ENCODE peak calls at places on chromosomes 11 and 22, in seven cellular contexts. Z is IMR-90, S is H9, H is neuronal stem cell, N is mesendoderm, X is mesenchymal stem cell, I is trophoblast cell. O is an unnamed sample.

GRCh38 chr22:37500745-37501144 is 14.6 kb upstream of the MFNG start:
- DNase-seq in Z (no peak), I (no peak), H (no peak), N (no peak), S (no peak), X (no peak), O (no peak)

GRCh38 chr11:77503006-77503405 is 29.1 kb upstream of the PAK1 start:
- DNase-seq in X (no peak), S (no peak), Z (peak), N (no peak), I (no peak), H (no peak), O (no peak)

GRCh38 chr22:32999039-32999861 is 58.9 kb downstream of the SYN3 start:
- DNase-seq in Z (no peak), X (no peak), N (no peak), S (no peak), H (no peak), I (peak), O (peak)

GRCh38 chr11:108933630-108934029 is 268.8 kb downstream of the DDX10 start:
- DNase-seq in Z (peak), H (no peak), S (no peak), X (peak), N (no peak), I (peak), O (no peak)

GRCh38 chr11:130052556-130052955 is 17.1 kb upstream of the APLP2 start:
- DNase-seq in Z (no peak), X (no peak), I (no peak), H (no peak), S (no peak), N (no peak), O (no peak)

GRCh38 chr11:2576116-2576515 is 123.7 kb downstream of the KCNQ1OT1 start:
- DNase-seq in Z (no peak), X (no peak), I (no peak), S (peak), H (no peak), N (no peak), O (no peak)

GRCh38 chr11:32081129-32081641 is 9.7 kb upstream of the RCN1 start:
- DNase-seq in S (no peak), H (no peak), I (no peak), N (no peak), X (peak), Z (peak), O (no peak)

GRCh38 chr11:113728814-113729213 is 22.7 kb upstream of the TMPRSS5 start:
- DNase-seq in N (no peak), I (peak), X (no peak), S (no peak), Z (no peak), H (no peak), O (no peak)

GRCh38 chr11:45815747-45816146 is 10.8 kb downstream of the SLC35C1 start:
- DNase-seq in Z (peak), N (peak), I (peak), S (peak), H (no peak), X (peak), O (no peak)

GRCh38 chr11:10518123-10518522 is 22.9 kb downstream of the RNF141 start:
- DNase-seq in N (no peak), S (no peak), Z (peak), X (no peak), H (no peak), I (no peak), O (no peak)

GRCh38 chr22:29205260-29205597 is 467 bp upstream of the EMID1 start:
- DNase-seq in I (no peak), S (no peak), X (no peak), N (no peak), Z (no peak), H (no peak), O (no peak)

GRCh38 chr11:7648264-7648663 is 25.0 kb downstream of the CYB5R2 start:
- DNase-seq in H (no peak), Z (no peak), X (no peak), S (no peak), N (no peak), I (no peak), O (no peak)

GRCh38 chr11:23897453-23898289 is 599.2 kb upstream of the LUZP2 start:
- DNase-seq in Z (peak), S (no peak), I (peak), N (no peak), H (no peak), X (peak), O (no peak)

GRCh38 chr11:100863080-100863581 is 176.0 kb downstream of the ARHGAP42 start:
- DNase-seq in N (peak), H (peak), Z (peak), X (peak), I (no peak), S (no peak), O (no peak)

GRCh38 chr22:17917490-17917983 is 106.8 kb downstream of the MICAL3 start:
- DNase-seq in I (peak), N (no peak), Z (no peak), H (no peak), S (no peak), X (no peak), O (no peak)

GRCh38 chr11:2267306-2267861 is 3.0 kb downstream of the ASCL2 start:
- DNase-seq in N (no peak), X (no peak), S (no peak), Z (no peak), I (peak), H (no peak), O (no peak)

GRCh38 chr22:41976070-41976901 is 7.0 kb downstream of the SEPTIN3 start:
- DNase-seq in S (no peak), N (no peak), X (no peak), H (no peak), I (peak), Z (no peak), O (peak)

GRCh38 chr22:21041937-21042336 is 3.8 kb upstream of the LRRC74B start:
- DNase-seq in X (peak), Z (peak), S (no peak), H (no peak), I (no peak), N (no peak), O (no peak)

GRCh38 chr11:19648321-19648720 is 64.3 kb upstream of the NAV2 start:
- DNase-seq in X (peak), S (no peak), N (no peak), H (no peak), I (no peak), Z (no peak), O (no peak)
- H3K23ac ChIP-seq in X (no peak), S (no peak), N (no peak), H (no peak), I (no peak), Z (no peak), O (no peak)

GRCh38 chr22:50162391-50162956 is 8.1 kb upstream of the PANX2 start:
- DNase-seq in S (no peak), X (peak), H (no peak), N (no peak), Z (no peak), I (no peak), O (no peak)

GRCh38 chr22:50160947-50161346 is 9.6 kb upstream of the PANX2 start:
- DNase-seq in H (no peak), S (no peak), N (no peak), Z (no peak), X (no peak), I (no peak), O (no peak)

GRCh38 chr22:50153756-50154140 is 16.8 kb upstream of the PANX2 start:
- DNase-seq in Z (no peak), X (no peak), H (no peak), S (no peak), I (no peak), N (no peak), O (no peak)

GRCh38 chr22:50161508-50162390 is 8.8 kb upstream of the PANX2 start:
- DNase-seq in Z (no peak), N (no peak), S (no peak), X (no peak), H (no peak), I (no peak), O (no peak)

GRCh38 chr22:50157976-50158375 is 12.6 kb upstream of the PANX2 start:
- DNase-seq in X (no peak), S (peak), I (peak), H (no peak), Z (no peak), N (no peak), O (no peak)
- H3K23ac ChIP-seq in X (no peak), S (no peak), I (no peak), H (no peak), Z (no peak), N (no peak), O (no peak)

DNA sequence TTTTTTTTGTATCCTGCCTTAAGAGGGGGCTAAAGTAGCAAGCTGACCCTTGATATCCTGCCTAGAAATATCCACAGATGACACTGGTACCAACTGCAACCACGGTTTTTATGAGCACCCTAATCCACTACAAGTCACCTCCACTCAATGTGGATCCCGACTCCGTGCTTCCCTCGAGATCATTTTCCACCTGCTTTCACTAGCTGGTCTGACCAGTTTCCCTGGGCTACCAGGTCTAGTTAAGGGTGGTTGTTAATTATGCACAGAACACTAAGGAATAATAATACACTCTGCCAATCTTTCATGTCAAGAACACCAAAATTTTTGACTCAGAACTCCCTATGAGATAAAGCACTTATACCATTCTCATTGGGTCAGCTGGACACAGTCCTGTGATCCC is 82.3 kb downstream of the ABTB2 start:
- DNase-seq in Z (no peak), S (no peak), N (no peak), X (no peak), H (no peak), I (peak), O (no peak)
- H3K23ac ChIP-seq in Z (no peak), S (no peak), N (no peak), X (no peak), H (no peak), I (no peak), O (no peak)

GRCh38 chr11:117225553-117226170 is 6.2 kb downstream of the PCSK7 start:
- DNase-seq in S (no peak), H (no peak), Z (no peak), N (no peak), X (no peak), I (no peak), O (no peak)
- H3K23ac ChIP-seq in S (no peak), H (no peak), Z (no peak), N (no peak), X (no peak), I (no peak), O (no peak)

GRCh38 chr11:60235318-60235717 is 7.6 kb downstream of the MS4A4E start:
- DNase-seq in X (no peak), N (no peak), Z (no peak), H (no peak), S (no peak), I (no peak), O (no peak)
- H3K23ac ChIP-seq in X (no peak), N (no peak), Z (no peak), H (no peak), S (no peak), I (no peak), O (no peak)